ENCODE peak calls at places on chromosomes 11 and 22, in seven cellular contexts. E is glutamatergic neuron, I is AG04450, P is OCI-LY7, B is progenitor cell of endocrine pancreas, L is sigmoid colon, S is aorta. O is an unnamed sample.

GRCh38 chr11:63910605-63911195 is 6.3 kb downstream of the RCOR2 start:
- DNase-seq in B (no peak), E (peak), S (no peak), I (no peak), P (no peak), L (no peak), O (no peak)

GRCh38 chr11:98036810-98037209 is 983.9 kb upstream of the CNTN5 start:
- DNase-seq in L (no peak), I (no peak), E (no peak), P (no peak), B (no peak), S (no peak), O (no peak)

GRCh38 chr11:95999604-96000003 is 75.7 kb upstream of the MTMR2 start:
- DNase-seq in E (no peak), S (no peak), I (no peak), P (no peak), B (no peak), L (no peak), O (no peak)

GRCh38 chr11:47864910-47865309 is 16.8 kb upstream of the NUP160 start:
- DNase-seq in P (no peak), E (no peak), I (no peak), S (no peak), L (no peak), B (no peak), O (no peak)

GRCh38 chr11:57647368-57647767 is 2.3 kb downstream of the YPEL4 start:
- DNase-seq in E (peak), P (no peak), I (no peak), S (no peak), L (no peak), B (no peak), O (peak)

GRCh38 chr22:38218661-38219331 is 17.0 kb downstream of the MAFF start:
- DNase-seq in S (peak), P (no peak), I (peak), L (peak), B (peak), E (no peak), O (peak)

GRCh38 chr11:26649884-26650283 is 72.0 kb downstream of the SLC5A12 start:
- DNase-seq in L (peak), S (no peak), E (peak), B (peak), P (peak), I (peak), O (peak)

GRCh38 chr11:43806976-43807375 is 73.7 kb upstream of the ALKBH3 start:
- DNase-seq in B (no peak), I (no peak), P (no peak), S (no peak), E (no peak), L (no peak), O (no peak)

GRCh38 chr11:134312807-134313206 is 19.0 kb upstream of the GLB1L2 start:
- DNase-seq in L (no peak), B (no peak), I (no peak), P (no peak), S (no peak), E (no peak), O (no peak)

GRCh38 chr11:4881860-4882500 is at the start of gene OR51T1:
- DNase-seq in L (no peak), B (no peak), S (no peak), E (no peak), P (no peak), I (no peak), O (no peak)